ENCODE peak calls at places on chromosomes 13 and 19, in four cellular contexts. One of them, this sample, is unnamed.

GRCh38 chr13:97364031-97364430 is 69.9 kb upstream of the RAP2A start:
- DNase-seq in GM12878: no peak
- DNase-seq in IMR-90: no peak
- DNase-seq in A549: no peak
- DNase-seq in this sample: no peak

GRCh38 chr19:34475026-34475974 is 6.3 kb upstream of the WTIP start:
- DNase-seq in A549: no peak
- DNase-seq in GM12878: no peak
- DNase-seq in IMR-90: peak; percentile 91
- DNase-seq in this sample: no peak

GRCh38 chr19:919157-920050 is 2.3 kb downstream of the KISS1R start:
- DNase-seq in IMR-90: no peak
- DNase-seq in A549: no peak
- DNase-seq in GM12878: no peak
- DNase-seq in this sample: no peak

GRCh38 chr19:57664269-57665127 is 4.2 kb upstream of the ZSCAN4 start:
- DNase-seq in GM12878: no peak
- DNase-seq in IMR-90: peak; percentile 31
- DNase-seq in A549: peak; percentile 33
- DNase-seq in this sample: peak; percentile 58

GRCh38 chr19:39236527-39236926 is 8.3 kb downstream of the IFNL3 start:
- DNase-seq in A549: no peak
- DNase-seq in GM12878: no peak
- DNase-seq in IMR-90: no peak
- DNase-seq in this sample: no peak

GRCh38 chr13:36858285-36858684 is 39.3 kb downstream of the RFXAP start:
- DNase-seq in IMR-90: peak; percentile 65
- DNase-seq in A549: peak; percentile 7
- DNase-seq in GM12878: no peak
- DNase-seq in this sample: peak; percentile 9

GRCh38 chr19:55284405-55285058 is 735 bp downstream of the BRSK1 start:
- DNase-seq in IMR-90: no peak
- DNase-seq in GM12878: no peak
- DNase-seq in A549: no peak
- DNase-seq in this sample: no peak

GRCh38 chr13:112254061-112254818 is 121.9 kb upstream of the SPACA7 start:
- DNase-seq in IMR-90: no peak
- DNase-seq in A549: no peak
- DNase-seq in GM12878: no peak
- DNase-seq in this sample: no peak

GRCh38 chr19:47013041-47013517 is 6.6 kb upstream of the NPAS1 start:
- DNase-seq in IMR-90: peak; percentile 51
- DNase-seq in A549: no peak
- DNase-seq in GM12878: no peak
- DNase-seq in this sample: peak; percentile 81

GRCh38 chr19:53131085-53131484 is 1.6 kb downstream of the ZNF415 start:
- DNase-seq in GM12878: no peak
- DNase-seq in IMR-90: no peak
- DNase-seq in A549: no peak
- DNase-seq in this sample: no peak

GRCh38 chr19:53140351-53140750 is 7.6 kb upstream of the ZNF415 start:
- DNase-seq in IMR-90: no peak
- DNase-seq in GM12878: no peak
- DNase-seq in A549: no peak
- DNase-seq in this sample: no peak

GRCh38 chr19:53131732-53132131 is 978 bp downstream of the ZNF415 start:
- DNase-seq in IMR-90: no peak
- DNase-seq in GM12878: no peak
- DNase-seq in A549: no peak
- DNase-seq in this sample: no peak

GRCh38 chr19:53132231-53132991 is at the start of gene ZNF415:
- DNase-seq in A549: no peak
- DNase-seq in GM12878: no peak
- DNase-seq in IMR-90: peak; percentile 67
- DNase-seq in this sample: no peak

DNA sequence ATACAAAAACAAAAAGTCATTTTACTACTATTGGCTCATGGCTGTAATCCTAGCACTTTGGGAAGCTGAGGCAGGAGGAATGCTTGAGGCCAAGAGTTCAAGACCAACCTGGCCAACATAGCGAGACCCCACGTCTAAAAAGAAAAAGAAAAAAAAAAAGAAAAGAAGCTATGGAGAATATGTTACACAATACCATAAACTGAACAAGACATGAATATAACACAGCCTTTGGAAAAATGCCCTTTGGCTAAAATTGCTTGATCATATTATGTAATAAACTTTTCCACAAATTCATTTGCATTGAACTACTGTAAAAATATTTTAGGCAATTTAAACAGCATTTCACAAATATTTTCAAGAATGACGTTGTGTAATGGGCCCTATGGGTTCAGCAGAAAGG is 3.7 kb upstream of the ZNF415 start:
- DNase-seq in A549: no peak
- DNase-seq in GM12878: no peak
- DNase-seq in IMR-90: no peak
- DNase-seq in this sample: no peak
- TF ChIP-seq BHLHE40 in A549: no peak
- TF ChIP-seq BHLHE40 in GM12878: no peak
- TF ChIP-seq BHLHE40 in IMR-90: no peak
- TF ChIP-seq BHLHE40 in this sample: no peak

GRCh38 chr13:49086711-49087110 is 111.0 kb downstream of the FNDC3A start:
- DNase-seq in A549: no peak
- DNase-seq in GM12878: no peak
- DNase-seq in IMR-90: peak; percentile 76
- DNase-seq in this sample: no peak
- H3K27ac ChIP-seq in A549: no peak overlapping the region
- H3K27ac ChIP-seq in GM12878: no peak overlapping the region
- H3K27ac ChIP-seq in IMR-90: no peak overlapping the region
- H3K27ac ChIP-seq in this sample: no peak overlapping the region

GRCh38 chr19:40976724-40977123 is 14.4 kb upstream of the CYP2B6 start:
- DNase-seq in GM12878: no peak
- DNase-seq in A549: no peak
- DNase-seq in IMR-90: no peak
- DNase-seq in this sample: no peak

GRCh38 chr19:40982594-40983101 is 8.4 kb upstream of the CYP2B6 start:
- DNase-seq in IMR-90: peak; percentile 32
- DNase-seq in GM12878: no peak
- DNase-seq in A549: no peak
- DNase-seq in this sample: no peak
- TF ChIP-seq ELK1 in IMR-90: no peak
- TF ChIP-seq ELK1 in GM12878: no peak
- TF ChIP-seq ELK1 in A549: no peak
- TF ChIP-seq ELK1 in this sample: no peak

GRCh38 chr13:73702419-73703071 is 431.7 kb downstream of the KLF12 start:
- DNase-seq in IMR-90: no peak
- DNase-seq in GM12878: peak; percentile 21
- DNase-seq in A549: no peak
- DNase-seq in this sample: no peak

GRCh38 chr13:73696713-73697112 is 437.5 kb downstream of the KLF12 start:
- DNase-seq in A549: no peak
- DNase-seq in IMR-90: no peak
- DNase-seq in GM12878: no peak
- DNase-seq in this sample: no peak

GRCh38 chr13:73697166-73697565 is 437.0 kb downstream of the KLF12 start:
- DNase-seq in GM12878: no peak
- DNase-seq in A549: no peak
- DNase-seq in IMR-90: no peak
- DNase-seq in this sample: no peak

GRCh38 chr13:73695325-73695724 is 438.9 kb downstream of the KLF12 start:
- DNase-seq in A549: no peak
- DNase-seq in GM12878: no peak
- DNase-seq in IMR-90: no peak
- DNase-seq in this sample: no peak

DNA sequence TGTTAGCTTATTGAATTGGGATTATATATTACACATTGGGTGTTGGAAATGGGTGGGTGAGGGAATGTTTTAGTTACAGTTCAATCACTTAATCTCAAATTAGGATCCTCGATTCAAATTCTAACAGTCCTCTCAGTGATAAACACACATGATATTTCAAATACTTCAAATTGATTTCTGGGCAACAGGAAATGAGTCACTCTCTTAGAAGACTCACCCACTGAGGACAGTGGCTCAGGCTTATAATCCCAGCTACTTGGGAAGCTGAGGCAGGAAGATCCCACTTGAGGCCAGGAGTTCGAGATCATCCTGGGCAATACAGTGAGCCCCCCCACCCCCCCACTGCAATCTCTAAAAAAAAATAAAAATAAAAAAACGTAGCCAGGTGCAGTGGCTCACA is 435.3 kb downstream of the KLF12 start:
- DNase-seq in A549: no peak
- DNase-seq in IMR-90: peak; percentile 44
- DNase-seq in GM12878: no peak
- DNase-seq in this sample: no peak
- TF ChIP-seq BHLHE40 in A549: no peak
- TF ChIP-seq BHLHE40 in IMR-90: no peak
- TF ChIP-seq BHLHE40 in GM12878: no peak
- TF ChIP-seq BHLHE40 in this sample: no peak

GRCh38 chr19:17553256-17553655 is 2.2 kb upstream of the COLGALT1 start:
- DNase-seq in A549: no peak
- DNase-seq in GM12878: no peak
- DNase-seq in IMR-90: peak; percentile 95
- DNase-seq in this sample: no peak
- H3K27ac ChIP-seq in A549: no peak overlapping the region
- H3K27ac ChIP-seq in GM12878: no peak overlapping the region
- H3K27ac ChIP-seq in IMR-90: peak overlapping the region; percentile 28
- H3K27ac ChIP-seq in this sample: peak overlapping the region; percentile 58

This sample was measured in K562.